ENCODE peak calls at places on chromosomes 6 and 20, in six cellular contexts. Y is upper lobe of right lung, T is ascending aorta, X is uterus, I is cardiac fibroblast, D is lower leg skin. O is an unnamed sample.

GRCh38 chr6:147560670-147561069 is 52.2 kb downstream of the SAMD5 start:
- DNase-seq in Y (no peak), X (no peak), T (no peak), D (no peak), I (no peak), O (no peak)

GRCh38 chr6:28580484-28580883 is 54.8 kb downstream of the GPX5 start:
- DNase-seq in D (no peak), T (no peak), I (peak; percentile 12), X (no peak), Y (no peak), O (no peak)

GRCh38 chr6:45377041-45377554 is 636 bp downstream of the SUPT3H start:
- DNase-seq in T (peak; percentile 83), D (peak; percentile 63), I (no peak), X (no peak), Y (no peak), O (no peak)

GRCh38 chr6:40931927-40932326 is 107.1 kb downstream of the UNC5CL start:
- DNase-seq in Y (no peak), D (no peak), X (no peak), I (peak; percentile 34), T (no peak), O (no peak)

GRCh38 chr20:46359233-46359751 is 47.1 kb downstream of the ELMO2 start:
- DNase-seq in D (no peak), I (no peak), X (no peak), Y (no peak), T (no peak), O (no peak)

GRCh38 chr20:43016257-43016656 is 173.4 kb downstream of the PTPRT start:
- DNase-seq in Y (no peak), T (no peak), X (no peak), I (no peak), D (no peak), O (no peak)

GRCh38 chr20:50303573-50304500 is 113.2 kb downstream of the CEBPB start:
- DNase-seq in X (peak; percentile 88), Y (peak; percentile 78), T (peak; percentile 86), I (peak; percentile 85), D (peak; percentile 85), O (no peak)

GRCh38 chr6:18432180-18432579 is 45.0 kb downstream of the RNF144B start:
- DNase-seq in I (peak; percentile 89), T (no peak), Y (no peak), X (no peak), D (no peak), O (peak; percentile 75)

GRCh38 chr6:84553527-84553926 is 210.9 kb downstream of the TBX18 start:
- DNase-seq in Y (no peak), D (no peak), I (peak; percentile 41), T (no peak), X (no peak), O (no peak)

GRCh38 chr20:10297223-10297622 is 78.6 kb downstream of the SNAP25 start:
- DNase-seq in I (no peak), D (no peak), T (no peak), Y (no peak), X (no peak), O (no peak)

GRCh38 chr6:166935353-166935752 is 21.0 kb downstream of the RNASET2 start:
- DNase-seq in X (no peak), I (no peak), T (no peak), D (no peak), Y (no peak), O (no peak)

GRCh38 chr20:46823271-46823747 is 71.3 kb upstream of the EYA2 start:
- DNase-seq in X (peak; percentile 55), D (no peak), T (no peak), I (no peak), Y (no peak), O (no peak)

GRCh38 chr6:106787327-106788196 is 158.2 kb downstream of the QRSL1 start:
- DNase-seq in I (no peak), D (no peak), X (no peak), T (no peak), Y (no peak), O (peak; percentile 83)

GRCh38 chr6:125858427-125859320 is 67.9 kb downstream of the NCOA7 start:
- DNase-seq in X (peak; percentile 47), D (peak; percentile 41), I (peak; percentile 80), Y (no peak), T (no peak), O (peak; percentile 29)

GRCh38 chr6:113672691-113673149 is 184.4 kb upstream of the MARCKS start:
- DNase-seq in X (peak; percentile 28), I (peak; percentile 58), T (peak; percentile 67), D (no peak), Y (peak; percentile 67), O (no peak)

GRCh38 chr20:25321262-25321831 is 69.3 kb downstream of the ABHD12 start:
- DNase-seq in Y (no peak), I (no peak), T (peak; percentile 50), X (no peak), D (no peak), O (no peak)

GRCh38 chr6:26030716-26031115 is 56.5 kb upstream of the HFE start:
- DNase-seq in D (no peak), X (no peak), T (no peak), I (no peak), Y (no peak), O (no peak)

GRCh38 chr20:10910535-10911239 is 236.9 kb upstream of the JAG1 start:
- DNase-seq in D (no peak), X (no peak), Y (no peak), I (peak; percentile 61), T (no peak), O (no peak)

GRCh38 chr6:52403627-52404026 is 16.5 kb upstream of the EFHC1 start:
- DNase-seq in D (peak; percentile 74), Y (no peak), T (no peak), I (no peak), X (no peak), O (no peak)

GRCh38 chr20:54062812-54063280 is 7.5 kb downstream of the BCAS1 start:
- DNase-seq in Y (no peak), T (no peak), I (peak; percentile 62), X (no peak), D (no peak), O (no peak)

GRCh38 chr6:5846889-5847288 is 159.8 kb downstream of the NRN1 start:
- DNase-seq in T (no peak), Y (no peak), D (no peak), I (no peak), X (no peak), O (no peak)

GRCh38 chr20:59242714-59243626 is 57.4 kb upstream of the EDN3 start:
- DNase-seq in X (no peak), Y (no peak), D (no peak), T (no peak), I (no peak), O (no peak)

GRCh38 chr6:139597781-139598368 is 223.4 kb upstream of the CITED2 start:
- DNase-seq in Y (peak; percentile 72), X (peak; percentile 87), D (peak; percentile 62), I (peak; percentile 97), T (peak; percentile 94), O (no peak)

GRCh38 chr6:43452896-43453295 is 2.5 kb downstream of the DLK2 start:
- DNase-seq in Y (no peak), I (no peak), X (no peak), D (no peak), T (no peak), O (no peak)

GRCh38 chr6:43454290-43455033 is 886 bp downstream of the DLK2 start:
- DNase-seq in Y (peak; percentile 92), T (peak; percentile 88), D (peak; percentile 78), I (peak; percentile 84), X (peak; percentile 68), O (peak; percentile 34)

GRCh38 chr6:43451939-43452338 is 3.4 kb downstream of the DLK2 start:
- DNase-seq in X (no peak), I (no peak), T (no peak), D (no peak), Y (no peak), O (no peak)

GRCh38 chr6:43455034-43455747 is at the start of gene DLK2:
- DNase-seq in Y (no peak), D (no peak), T (no peak), I (no peak), X (no peak), O (no peak)

DNA sequence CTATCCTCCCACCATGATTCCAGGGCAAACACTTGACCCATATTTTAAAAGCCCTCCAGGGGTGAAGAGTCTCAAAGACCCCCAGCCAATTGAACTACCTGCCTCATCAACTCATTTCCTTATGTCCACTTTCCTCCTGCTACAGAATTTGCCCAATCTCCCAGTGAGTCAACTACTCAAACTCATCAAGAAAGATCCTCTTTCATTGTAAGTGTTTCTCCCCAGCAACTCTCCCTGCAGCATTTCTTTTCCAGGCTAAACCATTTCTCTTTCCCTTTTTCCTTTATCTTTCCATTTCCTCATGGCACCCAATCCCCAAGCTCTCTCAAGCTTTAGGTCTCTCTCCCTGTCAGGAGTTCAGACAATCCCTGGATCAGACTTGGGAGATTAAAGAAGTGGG is 1.5 kb downstream of the DLK2 start:
- DNase-seq in D (no peak), T (no peak), X (no peak), I (no peak), Y (no peak), O (no peak)
- H3K4me3 ChIP-seq in D (no peak overlapping the region), T (no peak overlapping the region), X (no peak overlapping the region), I (no peak overlapping the region), Y (no peak overlapping the region), O (no peak overlapping the region)

DNA sequence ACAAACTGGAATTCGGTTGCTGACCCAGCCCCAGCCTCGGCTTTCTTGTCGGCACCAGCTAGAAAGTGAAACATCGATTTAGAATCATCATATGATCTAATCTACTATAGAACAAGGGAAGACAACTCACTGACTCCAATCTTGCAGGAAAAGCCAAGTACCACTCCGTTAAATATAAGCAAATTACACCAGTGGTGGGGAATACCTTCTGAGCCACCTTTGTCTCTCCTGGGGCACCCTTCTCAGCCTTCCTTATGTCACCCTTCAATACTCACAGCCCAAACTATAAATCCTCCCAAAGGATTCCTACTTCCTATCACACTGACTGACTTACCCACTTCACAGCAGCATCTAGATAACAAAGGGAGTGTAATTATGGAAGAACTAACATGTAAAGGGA is 7.5 kb downstream of the RPS10 start:
- DNase-seq in Y (no peak), D (no peak), T (no peak), X (no peak), I (no peak), O (no peak)
- TF ChIP-seq CTCF in Y (no peak), D (no peak), T (no peak), X (no peak), I (no peak), O (no peak)

GRCh38 chr20:34023937-34024732 is 30.4 kb downstream of the RALY start:
- DNase-seq in D (no peak), X (no peak), I (no peak), T (no peak), Y (no peak), O (peak; percentile 7)
- H3K4me3 ChIP-seq in D (no peak overlapping the region), X (no peak overlapping the region), I (no peak overlapping the region), T (no peak overlapping the region), Y (no peak overlapping the region), O (no peak overlapping the region)

DNA sequence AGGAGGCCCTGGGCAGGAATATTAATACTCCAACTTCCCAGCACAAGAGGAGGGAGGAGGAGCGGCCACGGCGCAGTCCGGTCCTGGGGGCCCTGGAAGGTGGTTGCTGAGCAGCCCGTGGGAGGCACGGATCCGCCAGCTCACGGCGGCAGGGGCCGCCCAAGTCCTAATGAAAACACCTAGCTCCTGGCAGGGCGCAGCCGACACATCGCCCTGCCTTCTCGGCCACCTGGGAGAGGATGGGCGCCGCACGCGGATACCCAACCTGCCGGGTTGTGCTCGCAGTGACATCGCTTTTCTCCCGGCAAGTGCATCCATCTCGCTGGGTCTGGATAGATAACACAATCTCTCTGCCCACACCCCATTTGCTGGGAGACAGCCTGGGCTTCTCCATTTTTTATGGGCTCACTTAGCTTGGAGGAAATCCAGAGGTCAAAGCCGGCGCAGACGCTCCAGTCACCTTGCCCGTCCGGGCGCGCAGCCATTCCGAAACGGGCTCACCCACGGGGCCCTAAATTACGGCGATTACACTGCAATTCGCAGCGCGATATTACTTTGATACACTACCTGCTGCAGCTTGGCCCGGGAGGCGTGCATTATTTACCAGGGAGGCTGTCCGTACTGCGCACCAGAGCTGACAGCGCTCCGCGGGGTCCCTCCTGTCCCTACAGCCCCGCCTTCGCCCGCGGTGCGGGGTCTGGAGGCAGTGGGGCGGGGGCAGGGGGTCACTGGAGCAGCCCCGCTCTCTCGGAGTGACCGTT is 36.2 kb upstream of the CCDC167 start:
- DNase-seq in D (no peak), I (no peak), Y (no peak), X (no peak), T (no peak), O (no peak)
- TF ChIP-seq CTCF in D (no peak), I (no peak), Y (no peak), X (no peak), T (no peak), O (peak; percentile 50)

O was measured in kidney epithelial cell.